ENCODE peak calls at places on chromosome 5, in four cellular contexts. T is H1, J is NT2/D1, Z is GM12878. D is an unnamed sample.

GRCh38 chr5:91474201-91474600 is 91.1 kb upstream of the ARRDC3 start:
- DNase-seq in J (no peak), T (no peak), Z (no peak), D (no peak)

GRCh38 chr5:53262348-53262970 is 152.9 kb upstream of the MOCS2 start:
- DNase-seq in J (no peak), T (no peak), Z (no peak), D (peak)

GRCh38 chr5:140591747-140592372 is 27.2 kb downstream of the SLC35A4 start:
- DNase-seq in Z (no peak), J (no peak), T (no peak), D (no peak)

GRCh38 chr5:55250064-55250463 is 16.7 kb upstream of the CCNO start:
- DNase-seq in T (no peak), J (no peak), Z (no peak), D (no peak)

GRCh38 chr5:78328585-78329173 is 31.7 kb upstream of the SCAMP1 start:
- DNase-seq in T (no peak), Z (no peak), J (no peak), D (no peak)

GRCh38 chr5:133993152-133993548 is 11.6 kb downstream of the VDAC1 start:
- DNase-seq in Z (no peak), T (no peak), J (no peak), D (no peak)

GRCh38 chr5:122874179-122874875 is 28.9 kb downstream of the SNX24 start:
- DNase-seq in Z (no peak), T (no peak), J (no peak), D (no peak)

GRCh38 chr5:133083901-133084300 is 32.1 kb downstream of the HSPA4 start:
- DNase-seq in J (no peak), Z (no peak), T (no peak), D (no peak)

GRCh38 chr5:72472666-72473422 is 34.4 kb downstream of the ZNF366 start:
- DNase-seq in Z (no peak), T (no peak), J (no peak), D (no peak)

GRCh38 chr5:23223846-23224245 is 283.6 kb upstream of the PRDM9 start:
- DNase-seq in J (no peak), T (no peak), Z (no peak), D (no peak)

GRCh38 chr5:119269061-119269579 is 86.7 kb upstream of the TNFAIP8 start:
- DNase-seq in J (peak), Z (no peak), T (no peak), D (peak)

GRCh38 chr5:97832645-97833296 is 649.7 kb upstream of the RIOK2 start:
- DNase-seq in Z (no peak), J (no peak), T (no peak), D (no peak)

GRCh38 chr5:169003721-169004481 is 297.0 kb downstream of the SLIT3 start:
- DNase-seq in J (no peak), Z (no peak), T (no peak), D (no peak)

GRCh38 chr5:144390133-144390532 is 219.5 kb downstream of the KCTD16 start:
- DNase-seq in J (no peak), T (peak), Z (no peak), D (peak)

GRCh38 chr5:17482784-17483183 is 15.2 kb upstream of the TAF11L2 start:
- DNase-seq in J (no peak), Z (no peak), T (no peak), D (no peak)

GRCh38 chr5:38738898-38739743 is 106.7 kb upstream of the OSMR start:
- DNase-seq in J (no peak), T (no peak), Z (no peak), D (no peak)

GRCh38 chr5:128470663-128471062 is 67.4 kb downstream of the FBN2 start:
- DNase-seq in Z (no peak), J (no peak), T (no peak), D (no peak)

GRCh38 chr5:95148453-95148852 is 136.4 kb downstream of the MCTP1 start:
- DNase-seq in J (no peak), Z (no peak), T (no peak), D (no peak)

GRCh38 chr5:2749514-2750025 is 1.9 kb downstream of the IRX2 start:
- DNase-seq in J (no peak), T (no peak), Z (no peak), D (no peak)

GRCh38 chr5:170393235-170393634 is 4.1 kb upstream of the KCNMB1 start:
- DNase-seq in T (no peak), J (no peak), Z (no peak), D (no peak)

GRCh38 chr5:134462761-134463160 is 51.1 kb upstream of the CDKN2AIPNL start:
- DNase-seq in T (no peak), Z (no peak), J (no peak), D (no peak)

GRCh38 chr5:58241383-58241782 is 218.5 kb downstream of the PLK2 start:
- DNase-seq in J (no peak), Z (no peak), T (no peak), D (no peak)

GRCh38 chr5:59829922-59830321 is 63.6 kb downstream of the PDE4D start:
- DNase-seq in J (no peak), Z (no peak), T (no peak), D (no peak)

GRCh38 chr5:98638111-98638510 is 135.4 kb upstream of the RGMB start:
- DNase-seq in J (no peak), Z (no peak), T (no peak), D (no peak)

DNA sequence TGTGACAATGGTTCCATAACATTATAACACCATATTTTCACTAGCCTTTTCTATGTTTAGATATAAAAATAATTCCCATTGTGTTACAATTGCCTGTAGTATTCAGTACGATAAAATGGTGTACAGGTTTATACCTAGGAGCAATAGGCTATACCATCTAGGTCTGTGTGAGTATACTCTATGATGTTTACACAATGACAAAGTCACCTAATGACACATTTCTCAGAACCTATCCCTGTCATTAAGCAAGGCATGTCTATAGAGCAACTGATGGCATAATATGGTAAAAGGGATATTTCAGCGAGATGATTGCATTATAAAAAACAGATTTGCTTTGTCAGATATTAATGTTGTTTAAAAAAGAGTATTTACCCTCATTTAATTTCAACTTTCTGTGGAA is 517.2 kb downstream of the SPOCK1 start:
- DNase-seq in Z (no peak), J (no peak), T (no peak), D (no peak)
- TF ChIP-seq SUZ12 in Z (no peak), J (no peak), T (no peak), D (no peak)

DNA sequence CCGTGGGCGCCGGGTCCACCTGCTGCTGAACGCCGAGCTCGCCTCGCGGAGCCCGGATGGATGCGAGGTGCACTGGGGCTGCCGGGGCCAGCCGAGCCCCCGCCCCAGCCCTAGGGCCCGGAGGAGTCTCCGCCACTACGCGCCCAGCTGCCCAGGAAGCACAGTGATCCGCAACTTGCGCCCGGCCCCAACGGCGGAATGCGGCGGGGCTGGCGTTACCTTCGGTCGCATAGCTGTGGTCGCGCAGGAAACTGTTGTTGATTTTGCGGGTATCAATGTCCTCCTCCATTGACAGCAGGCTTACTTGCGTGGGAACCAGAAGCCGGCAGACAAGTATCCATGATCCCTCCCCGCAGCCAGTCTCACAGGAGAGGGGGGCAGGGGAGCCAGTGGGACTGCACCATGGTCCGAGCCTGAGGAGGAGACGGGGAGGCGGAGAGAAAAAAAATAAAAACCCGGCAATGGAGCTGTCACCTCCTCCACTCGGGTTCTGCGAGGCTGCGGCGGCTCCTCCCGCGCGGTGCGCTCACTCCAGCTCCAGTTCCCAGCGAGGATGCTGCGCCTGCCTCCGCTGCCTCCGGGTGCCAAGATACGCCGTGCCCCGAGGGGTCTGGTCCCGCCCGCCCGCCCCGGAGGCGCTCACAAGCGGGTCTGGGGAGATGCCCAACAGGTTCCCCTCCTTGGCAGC is 630 bp downstream of the PPP2R2B start:
- DNase-seq in Z (no peak), T (no peak), J (no peak), D (no peak)
- TF ChIP-seq ZNF274 in Z (no peak), T (no peak), J (no peak), D (no peak)

DNA sequence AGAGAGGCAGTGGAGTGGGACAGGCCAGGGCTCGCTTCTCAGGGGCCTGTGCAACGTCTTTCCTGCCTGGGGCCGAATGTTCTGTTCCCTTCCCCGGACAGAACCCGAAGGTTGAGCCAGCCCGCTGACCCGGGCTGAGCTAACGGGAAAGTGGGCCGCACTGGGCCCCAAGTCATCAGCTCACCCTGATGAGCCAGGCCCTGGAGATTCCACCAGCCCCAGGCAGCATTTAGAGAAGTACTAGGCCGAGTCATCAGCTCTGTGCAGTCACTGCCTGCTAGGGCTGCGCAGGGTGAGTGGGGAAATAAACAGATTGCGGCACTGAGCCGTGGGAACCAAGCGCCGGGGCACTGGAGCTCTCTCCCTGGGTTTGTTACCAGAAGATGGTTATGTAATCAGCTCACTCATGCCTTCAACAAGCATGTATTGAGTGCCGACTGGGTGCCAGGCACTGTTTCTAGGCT is 29.1 kb upstream of the DUSP1 start:
- DNase-seq in Z (no peak), T (no peak), J (no peak), D (no peak)
- TF ChIP-seq SUZ12 in Z (no peak), T (no peak), J (no peak), D (no peak)

DNA sequence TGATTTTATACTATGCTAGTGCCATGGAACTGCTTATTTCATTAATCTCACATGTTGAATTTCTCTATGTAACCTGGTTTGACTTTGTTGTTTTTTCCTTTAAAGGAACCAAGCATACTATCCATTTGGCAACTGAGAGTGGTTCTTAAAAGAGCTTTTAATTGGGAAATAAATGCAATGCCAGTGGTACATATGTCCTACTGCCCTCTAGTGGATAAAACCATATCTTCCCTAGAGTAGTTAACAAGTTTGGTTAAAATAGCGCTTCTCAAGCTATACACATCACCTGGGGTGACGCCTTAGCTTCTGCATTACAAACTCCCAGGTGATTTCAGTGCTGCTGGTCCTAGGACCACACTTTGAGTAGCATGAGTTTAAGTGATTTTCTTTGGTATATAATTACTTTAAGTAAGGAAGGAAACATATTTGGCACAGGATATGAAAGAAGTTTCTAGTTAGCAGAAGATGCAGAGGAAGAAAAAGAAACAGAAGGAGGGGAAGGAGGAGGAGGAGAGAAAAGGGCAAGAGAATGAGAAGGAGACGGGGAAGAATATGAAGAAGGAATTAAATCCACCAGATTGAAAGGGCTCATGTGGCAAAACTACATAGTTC is 56.8 kb downstream of the FGF10 start:
- DNase-seq in Z (no peak), T (no peak), J (peak), D (peak)
- TF ChIP-seq ZNF274 in Z (no peak), T (no peak), J (no peak), D (no peak)

GRCh38 chr5:139387611-139388197 is 2.0 kb downstream of the MZB1 start:
- DNase-seq in T (no peak), Z (no peak), J (no peak), D (no peak)
- TF ChIP-seq SUZ12 in T (no peak), Z (no peak), J (no peak), D (no peak)

GRCh38 chr5:10235350-10235749 is 14.3 kb downstream of the ATPSCKMT start:
- DNase-seq in J (no peak), T (no peak), Z (no peak), D (no peak)
- TF ChIP-seq ZNF274 in J (no peak), T (no peak), Z (no peak), D (no peak)

DNA sequence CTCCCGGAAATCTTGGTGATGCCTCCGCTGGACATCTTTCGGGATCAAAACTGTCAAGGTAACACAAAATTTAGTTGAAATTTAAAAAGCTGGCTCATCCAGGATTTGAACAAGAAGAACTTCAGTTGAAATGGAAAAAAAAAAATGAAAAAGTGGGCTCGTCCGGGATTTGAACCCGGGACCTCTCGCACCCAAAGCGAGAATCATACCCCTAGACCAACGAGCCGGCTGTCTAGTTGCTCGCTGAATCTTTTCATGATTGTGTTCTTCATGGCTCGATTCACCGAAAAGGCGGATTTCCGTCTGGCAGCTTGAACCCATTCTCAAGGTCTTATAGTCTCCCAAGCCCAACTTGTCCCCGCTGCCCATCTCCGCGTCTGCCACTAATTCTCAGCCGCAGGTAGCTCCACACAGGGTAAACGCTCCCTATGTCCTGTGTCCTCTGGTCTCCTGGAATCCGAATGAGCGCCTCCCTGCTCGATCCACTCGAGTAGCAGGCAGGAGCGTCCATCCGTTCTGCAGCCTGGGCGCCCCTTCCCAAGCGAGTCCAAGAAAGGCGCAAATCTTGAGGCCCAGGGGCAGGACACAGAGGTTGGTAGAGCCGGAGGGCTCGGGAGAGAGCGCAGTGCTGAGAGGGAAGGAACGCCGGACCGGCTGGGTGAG is 16.2 kb downstream of the TRIM7 start:
- DNase-seq in Z (peak), J (no peak), T (no peak), D (peak)
- TF ChIP-seq SUZ12 in Z (no peak), J (no peak), T (no peak), D (no peak)

DNA sequence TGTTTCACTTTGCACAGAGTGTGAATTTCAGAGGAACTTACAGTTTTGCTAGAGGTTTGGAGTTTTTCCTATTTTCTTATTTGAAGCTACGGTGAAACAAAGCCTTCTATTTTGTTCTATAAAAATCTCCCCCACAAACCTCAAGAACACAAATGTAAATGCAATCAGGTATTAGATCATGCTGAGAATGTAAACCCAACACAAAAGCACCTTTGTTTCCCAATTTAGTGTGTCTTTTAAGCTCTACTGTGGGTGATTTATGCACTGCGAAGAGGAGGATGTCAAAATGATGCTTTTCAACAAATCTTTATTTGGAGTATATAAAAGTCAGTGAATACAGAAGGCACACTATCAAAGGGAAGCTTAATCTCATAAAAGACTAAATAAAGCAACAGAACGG is 4.3 kb upstream of the DRD1 start:
- DNase-seq in T (no peak), J (no peak), Z (no peak), D (no peak)
- TF ChIP-seq ZNF274 in T (no peak), J (no peak), Z (no peak), D (no peak)